ENCODE peak calls at places on chromosome 19, in four cellular contexts. F is cardiac fibroblast, X is bronchial epithelial cell, I is adrenal gland. T is an unnamed sample.

GRCh38 chr19:53409505-53410204 is 14.7 kb downstream of the ZNF765 start:
- DNase-seq in I (no peak), X (no peak), F (no peak), T (no peak)

GRCh38 chr19:29115181-29115580 is 97.8 kb downstream of the UQCRFS1 start:
- DNase-seq in F (no peak), X (no peak), I (no peak), T (no peak)

GRCh38 chr19:21127001-21127400 is 14.8 kb upstream of the ZNF431 start:
- DNase-seq in I (no peak), X (no peak), F (no peak), T (no peak)

GRCh38 chr19:56705939-56706338 is 34.4 kb upstream of the ZNF835 start:
- DNase-seq in I (no peak), F (no peak), X (no peak), T (no peak)

GRCh38 chr19:35015576-35016351 is 14.5 kb upstream of the SCN1B start:
- DNase-seq in F (no peak), I (no peak), X (no peak), T (no peak)

GRCh38 chr19:48239582-48240141 is 16.1 kb downstream of the CARD8 start:
- DNase-seq in X (peak), F (peak), I (no peak), T (no peak)

GRCh38 chr19:3100331-3100730 is 6.2 kb downstream of the GNA11 start:
- DNase-seq in F (no peak), I (peak), X (no peak), T (no peak)

GRCh38 chr19:42693760-42694350 is 46.4 kb downstream of the PSG3 start:
- DNase-seq in X (peak), I (peak), F (peak), T (no peak)

GRCh38 chr19:927044-927706 is 1.3 kb downstream of the ARID3A start:
- DNase-seq in F (peak), X (no peak), I (peak), T (no peak)

GRCh38 chr19:1456121-1456900 is 6.4 kb downstream of the APC2 start:
- DNase-seq in F (no peak), I (no peak), X (no peak), T (no peak)

GRCh38 chr19:3575260-3575741 is 2.6 kb downstream of the HMG20B start:
- DNase-seq in X (no peak), I (no peak), F (peak), T (no peak)

GRCh38 chr19:2711175-2711936 is 8.9 kb upstream of the GNG7 start:
- DNase-seq in F (peak), I (no peak), X (peak), T (peak)

GRCh38 chr19:2977001-2977685 is at the start of gene TLE6:
- DNase-seq in X (peak), F (peak), I (peak), T (peak)

GRCh38 chr19:44823373-44823698 is 14.4 kb downstream of the BCAM start:
- DNase-seq in F (no peak), I (no peak), X (no peak), T (no peak)

GRCh38 chr19:18991050-18991449 is 42.3 kb downstream of the SUGP2 start:
- DNase-seq in I (no peak), X (no peak), F (no peak), T (no peak)

GRCh38 chr19:51364200-51365106 is 1.7 kb downstream of the ETFB start:
- DNase-seq in I (no peak), X (peak), F (peak), T (no peak)

GRCh38 chr19:47411101-47411500 is 8.2 kb downstream of the MEIS3 start:
- DNase-seq in F (no peak), I (no peak), X (no peak), T (no peak)

DNA sequence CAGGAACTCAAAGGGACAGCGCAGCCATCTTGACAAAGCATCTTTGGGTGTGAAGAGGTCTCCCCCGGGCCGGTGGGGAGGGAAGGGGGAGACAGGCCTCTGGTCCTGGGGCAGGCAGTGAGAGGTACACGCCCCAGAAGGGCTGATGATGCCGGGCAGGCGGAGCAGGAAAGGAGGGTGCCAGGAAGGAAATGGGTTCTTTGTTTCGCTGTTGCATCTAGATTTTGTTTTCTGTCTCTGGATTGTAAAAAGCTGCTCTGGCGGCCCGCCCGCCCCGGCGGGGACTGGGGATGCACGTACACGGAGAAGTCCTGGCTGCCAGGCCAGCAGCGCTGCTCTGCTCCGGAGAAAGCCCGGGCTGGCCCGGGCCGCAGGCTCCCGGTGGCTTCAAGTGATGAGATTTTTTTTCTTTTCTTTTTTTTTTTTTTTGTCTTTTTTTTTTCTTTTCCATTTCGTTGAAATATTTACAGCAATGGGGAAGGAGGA is 13.2 kb upstream of the ASF1B start:
- DNase-seq in F (peak), I (no peak), X (peak), T (no peak)
- H3K4me3 ChIP-seq in F (no peak), I (no peak), X (no peak), T (peak)

DNA sequence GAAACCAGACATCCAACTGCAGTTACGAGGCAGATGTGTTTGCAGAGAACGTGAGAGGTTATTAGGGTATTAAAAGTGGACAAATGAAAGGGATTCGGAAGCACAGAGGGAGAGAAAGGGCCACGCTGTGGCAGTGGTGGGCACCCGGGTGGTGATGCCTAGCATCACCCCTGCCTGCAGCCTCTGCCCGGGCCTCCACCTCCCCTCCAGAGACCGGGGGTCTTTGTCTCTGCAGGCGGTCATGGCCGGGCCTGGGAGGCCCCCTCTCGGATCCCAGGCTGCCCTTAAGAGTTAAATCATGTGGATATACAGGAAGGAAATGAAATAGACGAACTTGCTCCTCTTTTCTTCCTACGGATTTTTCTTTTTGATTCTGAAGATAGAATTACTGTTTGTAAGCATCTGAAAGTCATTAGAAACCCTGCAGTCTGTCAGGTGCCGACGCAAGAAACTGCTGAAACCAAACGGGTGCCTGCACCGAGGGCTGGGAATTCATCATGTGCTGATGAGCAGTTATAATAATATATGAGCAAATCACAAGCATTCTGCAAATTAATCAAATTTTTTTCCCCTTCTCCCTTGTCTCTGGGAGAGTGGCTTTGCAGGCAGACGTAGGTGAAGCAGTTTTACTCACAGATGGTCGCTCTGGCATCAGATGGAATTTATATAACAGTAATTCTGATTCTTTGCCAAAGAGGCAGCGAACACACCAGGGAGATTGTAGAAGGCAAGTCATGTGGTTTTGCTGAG is 319.8 kb downstream of the ZNF536 start:
- DNase-seq in F (no peak), I (no peak), X (no peak), T (no peak)
- H3K4me3 ChIP-seq in F (no peak), I (peak), X (no peak), T (peak)

DNA sequence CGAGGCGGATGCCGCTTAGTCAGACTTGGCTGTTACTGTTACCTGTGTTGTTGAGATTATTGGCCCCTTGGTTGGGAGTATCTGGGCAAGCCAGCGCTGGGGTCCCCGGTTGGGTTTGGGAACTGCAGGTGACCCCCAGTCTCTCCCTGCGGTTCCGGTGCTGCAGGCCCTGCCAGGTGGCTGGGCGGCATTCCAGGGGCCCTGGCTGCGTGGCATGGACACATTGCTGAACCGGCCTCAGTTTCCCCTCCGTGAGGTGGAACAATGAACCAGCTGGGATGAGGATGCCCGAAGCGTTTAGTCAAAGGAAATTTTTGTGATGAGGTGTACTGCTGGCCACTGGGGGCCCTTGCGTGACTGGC is 538 bp downstream of the B3GNT3 start:
- DNase-seq in X (no peak), F (no peak), I (no peak), T (no peak)
- H3K4me3 ChIP-seq in X (peak), F (no peak), I (no peak), T (no peak)

DNA sequence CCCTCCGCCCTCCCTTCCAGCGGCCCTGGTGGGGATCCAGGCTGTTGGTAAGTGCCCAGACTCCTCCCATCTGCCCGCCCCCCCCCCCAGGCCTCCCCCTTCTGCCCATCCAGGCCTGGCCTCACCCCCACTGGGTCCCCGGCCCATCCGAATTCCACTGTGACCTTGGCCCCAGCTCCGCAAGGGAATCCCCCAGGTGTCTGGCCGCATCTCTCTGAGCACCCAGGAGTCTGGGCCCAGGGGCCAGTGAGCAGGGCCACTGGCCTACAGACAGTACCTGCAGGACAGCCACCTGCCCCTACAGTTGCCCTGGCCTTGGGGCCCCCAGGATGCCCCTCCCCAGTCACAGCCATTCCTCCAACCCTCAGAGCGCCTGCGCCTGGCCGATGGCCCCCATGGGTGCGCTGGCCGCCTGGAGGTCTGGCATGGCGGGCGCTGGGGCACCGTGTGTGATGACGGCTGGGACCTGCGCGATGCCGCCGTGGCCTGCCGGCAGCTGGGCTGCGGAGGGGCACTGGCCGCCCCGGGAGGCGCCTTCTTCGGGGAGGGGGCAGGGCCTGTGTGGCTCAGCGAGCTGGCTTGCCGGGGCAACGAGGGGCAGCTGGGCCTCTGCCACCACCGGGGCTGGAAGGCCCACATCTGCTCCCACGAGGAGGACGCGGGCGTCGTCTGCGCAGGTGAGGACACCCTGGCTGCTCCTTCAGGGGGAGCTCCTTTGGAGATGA is 912 bp downstream of the SSC5D start:
- DNase-seq in I (no peak), X (no peak), F (no peak), T (no peak)
- H3K4me3 ChIP-seq in I (no peak), X (no peak), F (no peak), T (peak)

T was measured in skeletal muscle cell.